ENCODE peak calls at places on chromosomes 4 and X, in five cellular contexts. E is fibroblast of lung, H is T follicular helper cell, B is HEK293T, T is hypothalamus. L is an unnamed sample.

GRCh38 chrX:118872102-118872566 is 48.5 kb downstream of the ZCCHC12 start:
- DNase-seq in T (no peak), H (no peak), E (no peak), B (no peak), L (no peak)

GRCh38 chrX:135185795-135186443 is 14.7 kb upstream of the CT55 start:
- DNase-seq in B (peak; percentile 75), H (no peak), T (no peak), E (peak; percentile 69), L (no peak)

GRCh38 chr4:6085028-6085942 is 67.1 kb upstream of the C4orf50 start:
- DNase-seq in H (no peak), E (no peak), T (no peak), B (no peak), L (no peak)

GRCh38 chr4:37567781-37568180 is 118.4 kb downstream of the RELL1 start:
- DNase-seq in E (peak; percentile 22), B (no peak), T (no peak), H (no peak), L (no peak)

GRCh38 chr4:39046243-39046642 is 14.0 kb upstream of the TMEM156 start:
- DNase-seq in T (no peak), E (no peak), H (peak; percentile 21), B (no peak), L (no peak)

GRCh38 chr4:48651869-48652447 is 128.1 kb downstream of the FRYL start:
- DNase-seq in E (no peak), H (no peak), T (no peak), B (no peak), L (no peak)

GRCh38 chr4:38279650-38280322 is 319.6 kb downstream of the PTTG2 start:
- DNase-seq in B (no peak), E (no peak), H (no peak), T (no peak), L (no peak)

GRCh38 chr4:16278178-16278577 is 51.9 kb upstream of the TAPT1 start:
- DNase-seq in B (no peak), T (no peak), H (no peak), E (no peak), L (no peak)

GRCh38 chr4:88672987-88673386 is 24.6 kb downstream of the NAP1L5 start:
- DNase-seq in H (no peak), E (peak; percentile 65), B (peak; percentile 48), T (no peak), L (no peak)

GRCh38 chr4:11511321-11511720 is 82.6 kb upstream of the HS3ST1 start:
- DNase-seq in B (no peak), T (no peak), H (no peak), E (no peak), L (no peak)

GRCh38 chr4:34323549-34324325 is 1920.6 kb downstream of the ARAP2 start:
- DNase-seq in T (no peak), B (no peak), H (no peak), E (peak; percentile 26), L (no peak)

GRCh38 chr4:115851918-115852766 is 738.7 kb upstream of the NDST4 start:
- DNase-seq in H (no peak), T (no peak), E (no peak), B (peak; percentile 55), L (no peak)

GRCh38 chr4:188412499-188412898 is 273.3 kb downstream of the TRIML1 start:
- DNase-seq in T (no peak), E (no peak), H (no peak), B (no peak), L (no peak)

GRCh38 chr4:61312526-61312925 is 112.4 kb downstream of the ADGRL3 start:
- DNase-seq in E (peak; percentile 19), B (no peak), H (no peak), T (no peak), L (no peak)

GRCh38 chr4:136281307-136281706 is 1251.0 kb downstream of the PCDH18 start:
- DNase-seq in H (no peak), T (no peak), B (no peak), E (no peak), L (no peak)